ENCODE peak calls at places on chromosomes 5 and 9, in five cellular contexts. One of them, this sample, is unnamed.

GRCh38 chr9:127905788-127906191 is 6.4 kb upstream of the ST6GALNAC6 start:
- DNase-seq in body of pancreas: peak
- DNase-seq in mucosa of descending colon: peak
- DNase-seq in fibroblast of mammary gland: no peak
- DNase-seq in HFF-Myc: no peak
- DNase-seq in this sample: no peak

GRCh38 chr9:92426501-92426900 is 2.2 kb upstream of the OMD start:
- DNase-seq in body of pancreas: no peak
- DNase-seq in mucosa of descending colon: no peak
- DNase-seq in fibroblast of mammary gland: no peak
- DNase-seq in HFF-Myc: no peak
- DNase-seq in this sample: no peak

GRCh38 chr5:66959668-66960067 is 236.9 kb downstream of the CD180 start:
- DNase-seq in body of pancreas: no peak
- DNase-seq in mucosa of descending colon: no peak
- DNase-seq in fibroblast of mammary gland: peak
- DNase-seq in HFF-Myc: no peak
- DNase-seq in this sample: no peak

GRCh38 chr9:14906000-14906399 is 4.2 kb downstream of the FREM1 start:
- DNase-seq in body of pancreas: no peak
- DNase-seq in mucosa of descending colon: no peak
- DNase-seq in fibroblast of mammary gland: peak
- DNase-seq in HFF-Myc: no peak
- DNase-seq in this sample: no peak

GRCh38 chr5:22560115-22560514 is 293.0 kb downstream of the CDH12 start:
- DNase-seq in body of pancreas: no peak
- DNase-seq in mucosa of descending colon: no peak
- DNase-seq in fibroblast of mammary gland: peak
- DNase-seq in HFF-Myc: no peak
- DNase-seq in this sample: no peak

GRCh38 chr9:92501671-92502393 is 19.5 kb upstream of the ASPN start:
- DNase-seq in body of pancreas: peak
- DNase-seq in mucosa of descending colon: no peak
- DNase-seq in fibroblast of mammary gland: peak
- DNase-seq in HFF-Myc: no peak
- DNase-seq in this sample: peak

GRCh38 chr5:105924366-105924765 is 1746.4 kb downstream of the EFNA5 start:
- DNase-seq in body of pancreas: no peak
- DNase-seq in mucosa of descending colon: no peak
- DNase-seq in fibroblast of mammary gland: peak
- DNase-seq in HFF-Myc: no peak
- DNase-seq in this sample: no peak

GRCh38 chr5:147519380-147519779 is 9.5 kb upstream of the DPYSL3 start:
- DNase-seq in body of pancreas: no peak
- DNase-seq in mucosa of descending colon: no peak
- DNase-seq in fibroblast of mammary gland: peak
- DNase-seq in HFF-Myc: no peak
- DNase-seq in this sample: no peak

GRCh38 chr9:127603226-127603625 is 8.9 kb upstream of the STXBP1 start:
- DNase-seq in body of pancreas: no peak
- DNase-seq in mucosa of descending colon: no peak
- DNase-seq in fibroblast of mammary gland: no peak
- DNase-seq in HFF-Myc: no peak
- DNase-seq in this sample: no peak

DNA sequence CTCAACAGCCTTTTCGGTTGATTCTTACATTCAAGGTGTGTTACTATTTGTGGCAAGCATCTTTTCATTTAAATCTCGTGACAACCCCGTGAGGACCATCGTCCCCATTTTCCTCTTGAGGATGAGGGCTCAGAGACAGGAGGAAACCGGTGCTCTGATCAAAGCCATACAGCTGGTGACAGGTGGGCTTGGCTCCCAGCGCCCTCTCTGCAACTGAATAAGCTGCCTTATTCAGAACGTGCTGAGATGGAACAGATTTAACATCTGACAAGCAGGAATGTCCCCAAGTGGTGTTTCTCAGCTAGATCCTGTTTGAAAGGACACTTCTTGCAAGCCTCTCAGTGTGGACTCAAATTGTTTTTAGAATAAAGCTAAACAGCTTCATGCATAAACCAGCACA is 22.2 kb upstream of the MAPK9 start:
- DNase-seq in body of pancreas: no peak
- DNase-seq in mucosa of descending colon: no peak
- DNase-seq in fibroblast of mammary gland: no peak
- DNase-seq in HFF-Myc: no peak
- DNase-seq in this sample: no peak
- H3K4me3 ChIP-seq in body of pancreas: no peak
- H3K4me3 ChIP-seq in mucosa of descending colon: no peak
- H3K4me3 ChIP-seq in fibroblast of mammary gland: no peak
- H3K4me3 ChIP-seq in HFF-Myc: no peak
- H3K4me3 ChIP-seq in this sample: peak

DNA sequence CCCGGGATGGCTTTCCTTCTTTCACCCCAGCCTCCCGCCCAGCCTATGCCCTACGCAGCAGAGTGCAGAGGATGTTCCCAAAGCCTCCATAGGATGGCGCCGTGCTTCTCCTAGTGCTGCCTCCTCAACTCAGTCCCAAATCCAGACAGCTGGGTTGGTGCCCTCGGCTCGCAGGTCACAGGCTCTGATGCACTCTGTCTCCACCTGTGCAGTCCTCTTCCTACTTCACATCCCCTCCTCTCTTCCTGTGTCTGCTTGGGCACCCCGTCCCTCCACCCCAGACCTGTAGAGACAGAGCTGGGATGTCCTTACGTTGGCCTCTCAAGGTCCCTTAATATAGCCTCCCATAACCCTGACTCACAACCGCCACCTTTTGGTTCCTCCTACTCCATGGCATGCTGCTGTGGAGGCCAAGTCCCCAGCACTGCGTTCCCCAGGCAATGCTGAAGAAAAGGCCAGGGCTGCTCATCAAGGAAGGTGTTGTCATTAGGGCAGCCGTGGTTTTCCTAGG is 314.4 kb downstream of the GADD45G start:
- DNase-seq in body of pancreas: peak
- DNase-seq in mucosa of descending colon: no peak
- DNase-seq in fibroblast of mammary gland: no peak
- DNase-seq in HFF-Myc: no peak
- DNase-seq in this sample: no peak
- H3K4me3 ChIP-seq in body of pancreas: no peak
- H3K4me3 ChIP-seq in mucosa of descending colon: no peak
- H3K4me3 ChIP-seq in fibroblast of mammary gland: no peak
- H3K4me3 ChIP-seq in HFF-Myc: no peak
- H3K4me3 ChIP-seq in this sample: no peak

DNA sequence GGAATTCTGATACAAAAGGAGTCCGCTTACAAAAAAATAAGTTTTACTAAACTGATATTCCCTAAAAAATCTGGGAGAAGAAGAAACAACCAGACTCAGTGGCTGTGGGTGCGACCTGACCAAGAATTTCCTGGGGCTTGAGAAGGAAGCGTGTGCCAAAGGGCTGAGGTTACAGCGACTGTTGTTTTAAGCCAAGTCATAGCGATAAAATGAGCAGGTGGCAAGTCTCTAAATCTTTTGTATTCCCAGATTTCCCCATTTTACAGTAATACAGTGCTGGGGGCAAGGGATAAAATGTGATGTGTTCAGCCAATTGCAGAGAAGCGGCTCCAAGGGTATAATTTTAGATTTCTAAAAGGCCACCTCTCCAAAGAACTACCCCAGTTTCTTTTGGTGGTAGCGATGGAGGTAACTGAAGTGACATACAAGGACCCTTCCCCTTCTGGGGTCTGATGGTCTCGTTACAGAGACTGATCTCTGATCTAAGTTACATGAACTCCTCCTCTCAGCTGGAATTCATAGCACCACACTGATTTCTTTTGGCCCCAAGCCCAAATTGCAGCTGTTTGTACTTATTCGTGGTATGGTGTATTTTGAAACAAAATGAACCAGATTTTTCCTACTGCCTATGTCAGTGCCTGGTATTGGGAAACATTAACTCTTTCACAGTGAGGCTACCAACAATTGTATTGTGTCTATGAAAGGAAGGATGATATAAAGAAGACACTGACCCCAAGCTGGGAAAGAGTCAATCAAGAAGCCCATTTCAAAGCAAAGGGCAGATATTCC is 41.6 kb downstream of the LPAR1 start:
- DNase-seq in body of pancreas: peak
- DNase-seq in mucosa of descending colon: no peak
- DNase-seq in fibroblast of mammary gland: peak
- DNase-seq in HFF-Myc: peak
- DNase-seq in this sample: no peak
- H3K4me3 ChIP-seq in body of pancreas: no peak
- H3K4me3 ChIP-seq in mucosa of descending colon: no peak
- H3K4me3 ChIP-seq in fibroblast of mammary gland: no peak
- H3K4me3 ChIP-seq in HFF-Myc: no peak
- H3K4me3 ChIP-seq in this sample: no peak

GRCh38 chr5:83542839-83543238 is 71.3 kb downstream of the VCAN start:
- DNase-seq in body of pancreas: no peak
- DNase-seq in mucosa of descending colon: no peak
- DNase-seq in fibroblast of mammary gland: no peak
- DNase-seq in HFF-Myc: no peak
- DNase-seq in this sample: no peak

GRCh38 chr5:83540783-83541182 is 69.2 kb downstream of the VCAN start:
- DNase-seq in body of pancreas: no peak
- DNase-seq in mucosa of descending colon: no peak
- DNase-seq in fibroblast of mammary gland: no peak
- DNase-seq in HFF-Myc: no peak
- DNase-seq in this sample: no peak

GRCh38 chr5:83547156-83547555 is 75.6 kb downstream of the VCAN start:
- DNase-seq in body of pancreas: no peak
- DNase-seq in mucosa of descending colon: no peak
- DNase-seq in fibroblast of mammary gland: no peak
- DNase-seq in HFF-Myc: no peak
- DNase-seq in this sample: no peak

GRCh38 chr5:83540105-83540504 is 68.6 kb downstream of the VCAN start:
- DNase-seq in body of pancreas: no peak
- DNase-seq in mucosa of descending colon: no peak
- DNase-seq in fibroblast of mammary gland: peak
- DNase-seq in HFF-Myc: no peak
- DNase-seq in this sample: no peak

DNA sequence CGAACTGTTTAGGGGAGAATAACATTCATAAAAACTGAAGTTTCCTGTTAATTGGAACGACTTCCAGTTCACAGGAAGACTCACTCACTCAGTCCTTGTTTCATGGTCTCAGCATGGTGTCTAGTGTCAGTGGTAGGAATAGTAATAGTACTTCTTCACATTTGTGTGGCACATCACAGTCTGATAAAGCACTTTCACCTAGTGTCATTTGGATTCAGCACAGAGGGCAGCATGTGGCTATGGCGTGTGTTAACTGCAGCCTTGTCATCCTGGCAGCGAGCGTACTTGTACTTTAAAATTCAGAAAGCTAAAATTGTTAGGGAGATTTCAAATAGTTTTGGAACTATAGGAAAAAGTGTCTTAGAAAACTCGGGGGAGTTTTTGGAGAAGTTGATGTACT is 72.4 kb downstream of the VCAN start:
- DNase-seq in body of pancreas: no peak
- DNase-seq in mucosa of descending colon: no peak
- DNase-seq in fibroblast of mammary gland: no peak
- DNase-seq in HFF-Myc: no peak
- DNase-seq in this sample: no peak
- H3K4me3 ChIP-seq in body of pancreas: no peak
- H3K4me3 ChIP-seq in mucosa of descending colon: no peak
- H3K4me3 ChIP-seq in fibroblast of mammary gland: no peak
- H3K4me3 ChIP-seq in HFF-Myc: no peak
- H3K4me3 ChIP-seq in this sample: no peak

GRCh38 chr5:138948391-138949222 is 73.5 kb upstream of the LRRTM2 start:
- DNase-seq in body of pancreas: no peak
- DNase-seq in mucosa of descending colon: no peak
- DNase-seq in fibroblast of mammary gland: no peak
- DNase-seq in HFF-Myc: no peak
- DNase-seq in this sample: no peak

GRCh38 chr5:138945421-138946240 is 70.5 kb upstream of the LRRTM2 start:
- DNase-seq in body of pancreas: no peak
- DNase-seq in mucosa of descending colon: no peak
- DNase-seq in fibroblast of mammary gland: no peak
- DNase-seq in HFF-Myc: no peak
- DNase-seq in this sample: no peak

GRCh38 chr5:138947780-138948179 is 72.6 kb upstream of the LRRTM2 start:
- DNase-seq in body of pancreas: peak
- DNase-seq in mucosa of descending colon: no peak
- DNase-seq in fibroblast of mammary gland: no peak
- DNase-seq in HFF-Myc: no peak
- DNase-seq in this sample: no peak

GRCh38 chr5:138946241-138946623 is 71.1 kb upstream of the LRRTM2 start:
- DNase-seq in body of pancreas: no peak
- DNase-seq in mucosa of descending colon: no peak
- DNase-seq in fibroblast of mammary gland: no peak
- DNase-seq in HFF-Myc: no peak
- DNase-seq in this sample: no peak

DNA sequence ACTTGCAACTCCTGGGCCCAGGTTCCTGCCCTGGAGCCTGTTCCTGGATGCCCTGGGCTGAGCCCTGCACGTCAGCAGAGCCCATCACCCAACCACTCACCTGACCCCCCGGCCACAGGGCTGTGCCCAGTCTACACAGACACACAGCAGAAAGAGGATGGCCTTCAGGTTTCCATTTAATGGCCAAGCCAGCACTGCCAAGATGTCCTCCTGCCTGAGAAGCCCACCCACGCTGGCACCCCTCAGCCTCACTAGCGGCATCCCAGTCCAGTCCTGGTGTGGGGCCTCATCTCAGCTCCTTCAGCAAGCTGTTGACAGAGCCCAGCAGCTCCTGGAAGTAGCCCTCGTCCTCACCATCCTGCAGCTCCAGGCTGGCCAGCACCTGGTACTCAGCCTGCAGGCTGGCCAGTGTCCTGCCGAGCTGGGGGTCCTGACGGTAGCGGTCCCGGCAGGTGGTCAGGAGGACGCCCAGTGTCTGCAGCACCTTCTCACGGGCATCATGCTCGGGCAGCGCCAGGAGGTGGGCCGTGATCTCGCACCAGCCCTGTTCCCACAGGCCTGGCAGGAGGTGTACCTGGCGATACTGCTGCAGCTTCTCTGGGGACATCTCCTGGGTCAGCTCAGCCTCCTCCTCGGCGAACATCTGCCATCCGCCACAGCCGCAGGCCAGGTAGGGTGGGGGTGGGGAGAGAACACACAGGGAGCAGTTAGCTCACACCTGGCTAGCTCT is 71.9 kb upstream of the LRRTM2 start:
- DNase-seq in body of pancreas: no peak
- DNase-seq in mucosa of descending colon: no peak
- DNase-seq in fibroblast of mammary gland: no peak
- DNase-seq in HFF-Myc: no peak
- DNase-seq in this sample: no peak
- H3K4me3 ChIP-seq in body of pancreas: no peak
- H3K4me3 ChIP-seq in mucosa of descending colon: no peak
- H3K4me3 ChIP-seq in fibroblast of mammary gland: no peak
- H3K4me3 ChIP-seq in HFF-Myc: no peak
- H3K4me3 ChIP-seq in this sample: no peak

DNA sequence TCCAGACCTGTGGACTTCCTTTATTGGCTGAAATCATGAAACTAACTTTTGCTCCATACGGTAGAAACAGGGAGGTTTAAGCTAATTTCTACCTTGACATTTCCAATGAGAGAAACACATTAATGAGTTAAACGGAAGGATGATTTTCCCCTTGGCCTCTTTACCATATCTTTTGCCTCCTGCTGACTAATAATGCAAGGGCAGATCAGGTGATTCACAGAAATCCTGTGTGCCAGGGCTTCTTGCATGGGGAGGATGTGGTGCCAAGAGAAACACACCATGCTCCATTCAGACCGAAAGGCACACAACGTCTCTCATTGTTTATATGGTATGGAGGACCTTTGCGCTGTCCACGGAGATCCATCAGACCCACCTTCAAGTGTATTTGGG is 17.4 kb upstream of the PRLR start:
- DNase-seq in body of pancreas: peak
- DNase-seq in mucosa of descending colon: no peak
- DNase-seq in fibroblast of mammary gland: peak
- DNase-seq in HFF-Myc: no peak
- DNase-seq in this sample: no peak
- H3K4me3 ChIP-seq in body of pancreas: no peak
- H3K4me3 ChIP-seq in mucosa of descending colon: no peak
- H3K4me3 ChIP-seq in fibroblast of mammary gland: no peak
- H3K4me3 ChIP-seq in HFF-Myc: no peak
- H3K4me3 ChIP-seq in this sample: no peak

This sample was measured in Caco-2.